ENCODE peak calls at places on chromosome 1, in ten cellular contexts. G is adrenal gland, L is NB4, P is ovary, H is tibial nerve, F is transverse colon, J is IMR-90, R is prostate gland, M is body of pancreas, C is A549. I is an unnamed sample.

GRCh38 chr1:210681158-210681557 is 352.5 kb downstream of the HHAT start:
- DNase-seq in G (no peak), L (peak; percentile 80), P (no peak), H (no peak), F (no peak), J (peak; percentile 34), R (no peak), M (no peak), C (no peak), I (no peak)

GRCh38 chr1:46301406-46302090 is 1.9 kb downstream of the LRRC41 start:
- DNase-seq in G (peak; percentile 61), L (peak; percentile 76), P (peak; percentile 63), H (peak; percentile 14), F (no peak), J (peak; percentile 37), R (peak; percentile 32), M (peak; percentile 49), C (peak; percentile 44), I (no peak)

GRCh38 chr1:67053785-67054759 is at the start of gene SLC35D1:
- DNase-seq in G (peak; percentile 69), L (peak; percentile 90), P (peak; percentile 69), H (peak; percentile 58), F (peak; percentile 87), J (peak; percentile 53), R (peak; percentile 64), M (peak; percentile 66), C (peak; percentile 69), I (no peak)

GRCh38 chr1:23525558-23526174 is 5.4 kb downstream of the E2F2 start:
- DNase-seq in G (no peak), L (no peak), P (no peak), H (no peak), F (peak; percentile 70), J (no peak), R (no peak), M (no peak), C (no peak), I (no peak)

GRCh38 chr1:94597701-94598100 is 56.1 kb upstream of the F3 start:
- DNase-seq in G (no peak), L (peak; percentile 34), P (no peak), H (no peak), F (no peak), J (peak; percentile 78), R (no peak), M (no peak), C (no peak), I (no peak)

GRCh38 chr1:218266356-218266755 is 18.7 kb upstream of the RRP15 start:
- DNase-seq in G (no peak), L (peak; percentile 21), P (no peak), H (no peak), F (no peak), J (peak; percentile 8), R (no peak), M (no peak), C (no peak), I (no peak)

GRCh38 chr1:64864018-64864945 is 102.1 kb downstream of the JAK1 start:
- DNase-seq in G (peak; percentile 47), L (peak; percentile 95), P (no peak), H (peak; percentile 64), F (peak; percentile 78), J (no peak), R (peak; percentile 16), M (no peak), C (peak; percentile 12), I (peak; percentile 0)

GRCh38 chr1:5526822-5527551 is 465.2 kb downstream of the NPHP4 start:
- DNase-seq in G (no peak), L (no peak), P (no peak), H (peak; percentile 4), F (no peak), J (no peak), R (no peak), M (no peak), C (no peak), I (peak; percentile 69)

GRCh38 chr1:191320062-191320461 is 838.2 kb upstream of the RGS18 start:
- DNase-seq in G (no peak), L (no peak), P (no peak), H (no peak), F (no peak), J (no peak), R (no peak), M (no peak), C (peak; percentile 6), I (no peak)

GRCh38 chr1:68112835-68113243 is 62.4 kb upstream of the DIRAS3 start:
- DNase-seq in G (no peak), L (no peak), P (peak; percentile 50), H (no peak), F (no peak), J (peak; percentile 93), R (no peak), M (no peak), C (peak; percentile 55), I (no peak)

GRCh38 chr1:12302798-12303447 is 73.1 kb downstream of the VPS13D start:
- DNase-seq in G (no peak), L (no peak), P (no peak), H (no peak), F (no peak), J (peak; percentile 49), R (no peak), M (no peak), C (no peak), I (no peak)

GRCh38 chr1:220462756-220463155 is 65.2 kb upstream of the MARK1 start:
- DNase-seq in G (no peak), L (no peak), P (no peak), H (no peak), F (peak; percentile 14), J (no peak), R (no peak), M (no peak), C (no peak), I (no peak)
- H3K4me3 ChIP-seq in G (no peak overlapping the region), L (no peak overlapping the region), P (no peak overlapping the region), H (no peak overlapping the region), F (no peak overlapping the region), J (no peak overlapping the region), R (no peak overlapping the region), M (no peak overlapping the region), C (no peak overlapping the region), I (no peak overlapping the region)

GRCh38 chr1:117060441-117061317 is 553 bp downstream of the TTF2 start:
- DNase-seq in G (peak; percentile 56), L (peak; percentile 53), P (no peak), H (no peak), F (peak; percentile 34), J (peak; percentile 34), R (peak; percentile 13), M (no peak), C (peak; percentile 52), I (no peak)

GRCh38 chr1:117058810-117059209 is 1.3 kb upstream of the TTF2 start:
- DNase-seq in G (no peak), L (peak; percentile 14), P (no peak), H (no peak), F (no peak), J (no peak), R (no peak), M (no peak), C (no peak), I (no peak)

GRCh38 chr1:117061986-117062415 is 1.9 kb downstream of the TTF2 start:
- DNase-seq in G (no peak), L (peak; percentile 64), P (no peak), H (no peak), F (no peak), J (peak; percentile 88), R (no peak), M (no peak), C (no peak), I (no peak)

GRCh38 chr1:117059334-117059677 is 820 bp upstream of the TTF2 start:
- DNase-seq in G (peak; percentile 59), L (peak; percentile 75), P (no peak), H (peak; percentile 7), F (peak; percentile 78), J (no peak), R (peak; percentile 32), M (peak; percentile 84), C (peak; percentile 52), I (no peak)

GRCh38 chr1:117059678-117060440 is at the start of gene TTF2:
- DNase-seq in G (peak; percentile 97), L (peak; percentile 99), P (peak; percentile 86), H (peak; percentile 95), F (peak; percentile 95), J (peak; percentile 98), R (peak; percentile 96), M (peak; percentile 94), C (peak; percentile 98), I (peak; percentile 98)
- TF ChIP-seq POLR2A in G (no peak), L (peak; percentile 59), P (no peak), H (no peak), F (peak; percentile 68), J (peak; percentile 71), R (peak; percentile 41), M (no peak), C (peak; percentile 47), I (no peak)

GRCh38 chr1:75797273-75797588 is 549 bp downstream of the MSH4 start:
- DNase-seq in G (no peak), L (peak; percentile 40), P (no peak), H (no peak), F (no peak), J (no peak), R (no peak), M (no peak), C (no peak), I (no peak)

GRCh38 chr1:75795703-75796193 is 934 bp upstream of the MSH4 start:
- DNase-seq in G (no peak), L (peak; percentile 25), P (no peak), H (no peak), F (no peak), J (no peak), R (no peak), M (no peak), C (no peak), I (no peak)

GRCh38 chr1:75792091-75792490 is 4.6 kb upstream of the MSH4 start:
- DNase-seq in G (no peak), L (no peak), P (no peak), H (no peak), F (no peak), J (no peak), R (no peak), M (no peak), C (no peak), I (no peak)

GRCh38 chr1:75796376-75797272 is at the start of gene MSH4:
- DNase-seq in G (no peak), L (peak; percentile 34), P (peak; percentile 10), H (no peak), F (no peak), J (no peak), R (no peak), M (no peak), C (no peak), I (no peak)

GRCh38 chr1:75794382-75794781 is 2.3 kb upstream of the MSH4 start:
- DNase-seq in G (no peak), L (no peak), P (no peak), H (no peak), F (no peak), J (no peak), R (no peak), M (no peak), C (no peak), I (no peak)
- H3K4me3 ChIP-seq in G (no peak overlapping the region), L (no peak overlapping the region), P (no peak overlapping the region), H (no peak overlapping the region), F (no peak overlapping the region), J (no peak overlapping the region), R (no peak overlapping the region), M (no peak overlapping the region), C (no peak overlapping the region), I (no peak overlapping the region)

DNA sequence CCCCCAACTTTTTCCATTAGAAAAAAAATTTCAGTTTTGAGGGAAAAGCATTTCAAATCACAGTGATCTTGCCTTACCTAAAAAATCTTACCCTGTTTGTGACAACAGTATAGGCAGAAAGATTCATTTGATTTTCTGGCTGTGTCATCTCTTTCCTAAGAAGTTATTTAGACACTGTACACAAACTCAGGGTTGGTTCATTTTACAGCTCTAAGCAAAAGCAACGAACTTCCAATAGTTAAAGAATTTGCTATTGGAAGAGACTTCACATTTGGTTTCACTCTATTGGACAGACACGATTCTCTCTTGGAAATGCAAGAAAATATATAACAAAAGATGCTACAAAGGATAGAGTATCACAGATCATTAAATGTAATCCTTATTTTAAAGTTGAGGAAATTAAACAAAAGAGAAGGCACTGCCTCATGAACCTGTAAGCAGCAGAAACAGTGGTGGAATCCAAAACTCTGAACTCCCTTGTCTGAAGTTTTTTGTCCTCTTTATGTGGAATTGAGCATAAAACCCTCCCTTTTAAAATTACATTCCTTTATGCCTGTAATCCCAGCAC is 20.8 kb downstream of the EYA3 start:
- DNase-seq in G (no peak), L (no peak), P (no peak), H (no peak), F (no peak), J (peak; percentile 57), R (no peak), M (no peak), C (no peak), I (no peak)
- TF ChIP-seq POLR2A in G (no peak), L (no peak), P (no peak), H (no peak), F (no peak), J (no peak), R (no peak), M (no peak), C (no peak), I (no peak)

I was measured in vagina.